ENCODE peak calls at places on chromosomes 2 and 18, in seven cellular contexts. A, P, Q, V, H, N and Z are unnamed samples.

GRCh38 chr18:31040982-31041345 is 1.6 kb downstream of the DSC3 start:
- DNase-seq in A (no peak), P (no peak), Q (no peak), V (no peak), H (no peak), N (peak; percentile 4), Z (peak; percentile 27)

GRCh38 chr2:31312898-31313297 is 78.9 kb downstream of the EHD3 start:
- DNase-seq in A (no peak), P (no peak), Q (no peak), V (no peak), H (no peak), N (no peak), Z (no peak)

GRCh38 chr18:46622999-46623398 is 34.0 kb downstream of the LOXHD1 start:
- DNase-seq in A (no peak), P (no peak), Q (no peak), V (peak; percentile 52), H (no peak), N (no peak), Z (no peak)

GRCh38 chr2:213306320-213306942 is 22.2 kb downstream of the SPAG16 start:
- DNase-seq in A (no peak), P (peak; percentile 51), Q (no peak), V (peak; percentile 15), H (peak; percentile 13), N (no peak), Z (peak; percentile 21)

GRCh38 chr18:45254683-45255082 is 360.6 kb upstream of the SLC14A2 start:
- DNase-seq in A (no peak), P (peak; percentile 39), Q (peak; percentile 47), V (no peak), H (peak; percentile 76), N (no peak), Z (no peak)

GRCh38 chr18:77379976-77380375 is 130.3 kb downstream of the GALR1 start:
- DNase-seq in A (no peak), P (no peak), Q (no peak), V (no peak), H (no peak), N (no peak), Z (no peak)

GRCh38 chr2:8249191-8249590 is 432.7 kb upstream of the ID2 start:
- DNase-seq in A (no peak), P (no peak), Q (peak; percentile 56), V (no peak), H (peak; percentile 33), N (no peak), Z (no peak)

GRCh38 chr2:168320267-168320666 is 72.9 kb upstream of the STK39 start:
- DNase-seq in A (no peak), P (no peak), Q (no peak), V (no peak), H (no peak), N (no peak), Z (no peak)

GRCh38 chr2:39188958-39189499 is 54.7 kb downstream of the CDKL4 start:
- DNase-seq in A (no peak), P (no peak), Q (no peak), V (no peak), H (no peak), N (no peak), Z (no peak)

GRCh38 chr2:181461056-181461630 is 4.0 kb downstream of the ITGA4 start:
- DNase-seq in A (no peak), P (no peak), Q (no peak), V (no peak), H (no peak), N (no peak), Z (no peak)

GRCh38 chr2:77521482-77521881 is 694 bp downstream of the LRRTM4 start:
- DNase-seq in A (no peak), P (no peak), Q (no peak), V (no peak), H (no peak), N (no peak), Z (no peak)

GRCh38 chr2:234363011-234363487 is 133.8 kb downstream of the ARL4C start:
- DNase-seq in A (no peak), P (no peak), Q (no peak), V (peak; percentile 14), H (no peak), N (no peak), Z (peak; percentile 10)

GRCh38 chr2:96556441-96557330 is 20.1 kb downstream of the ARID5A start:
- DNase-seq in A (peak; percentile 41), P (no peak), Q (peak; percentile 76), V (no peak), H (no peak), N (no peak), Z (peak; percentile 90)